ENCODE peak calls at places on chromosomes 13 and 19, in eight cellular contexts. One of them, this sample, is unnamed.

GRCh38 chr13:50909605-50910482 is at the start of gene RNASEH2B:
- DNase-seq in left ventricle myocardium inferior: peak
- DNase-seq in cardiac fibroblast: peak
- DNase-seq in type B pancreatic cell: peak
- DNase-seq in ascending aorta: no peak
- DNase-seq in glutamatergic neuron: peak
- DNase-seq in AG09309: no peak
- DNase-seq in Calu3: peak
- DNase-seq in this sample: no peak

GRCh38 chr19:48419158-48419920 is 25.9 kb downstream of the GRIN2D start:
- DNase-seq in left ventricle myocardium inferior: peak
- DNase-seq in cardiac fibroblast: peak
- DNase-seq in type B pancreatic cell: no peak
- DNase-seq in ascending aorta: no peak
- DNase-seq in glutamatergic neuron: peak
- DNase-seq in AG09309: no peak
- DNase-seq in Calu3: no peak
- DNase-seq in this sample: no peak

GRCh38 chr19:13794388-13794751 is 873 bp upstream of the ZSWIM4 start:
- DNase-seq in left ventricle myocardium inferior: peak
- DNase-seq in cardiac fibroblast: peak
- DNase-seq in type B pancreatic cell: no peak
- DNase-seq in ascending aorta: peak
- DNase-seq in glutamatergic neuron: no peak
- DNase-seq in AG09309: peak
- DNase-seq in Calu3: peak
- DNase-seq in this sample: peak

GRCh38 chr13:29239653-29240525 is 355.6 kb downstream of the SLC7A1 start:
- DNase-seq in left ventricle myocardium inferior: no peak
- DNase-seq in cardiac fibroblast: no peak
- DNase-seq in type B pancreatic cell: no peak
- DNase-seq in ascending aorta: no peak
- DNase-seq in glutamatergic neuron: no peak
- DNase-seq in AG09309: no peak
- DNase-seq in Calu3: no peak
- DNase-seq in this sample: no peak

GRCh38 chr19:373391-374182 is 29.0 kb upstream of the MIER2 start:
- DNase-seq in left ventricle myocardium inferior: no peak
- DNase-seq in cardiac fibroblast: no peak
- DNase-seq in type B pancreatic cell: peak
- DNase-seq in ascending aorta: no peak
- DNase-seq in glutamatergic neuron: no peak
- DNase-seq in AG09309: no peak
- DNase-seq in Calu3: peak
- DNase-seq in this sample: no peak

GRCh38 chr19:19064811-19065745 is 1.3 kb downstream of the SLC25A42 start:
- DNase-seq in left ventricle myocardium inferior: no peak
- DNase-seq in cardiac fibroblast: no peak
- DNase-seq in type B pancreatic cell: no peak
- DNase-seq in ascending aorta: no peak
- DNase-seq in glutamatergic neuron: peak
- DNase-seq in AG09309: no peak
- DNase-seq in Calu3: peak
- DNase-seq in this sample: no peak

GRCh38 chr19:33532859-33533455 is 11.4 kb upstream of the PEPD start:
- DNase-seq in left ventricle myocardium inferior: no peak
- DNase-seq in cardiac fibroblast: no peak
- DNase-seq in type B pancreatic cell: no peak
- DNase-seq in ascending aorta: no peak
- DNase-seq in glutamatergic neuron: peak
- DNase-seq in AG09309: no peak
- DNase-seq in Calu3: no peak
- DNase-seq in this sample: no peak

GRCh38 chr19:7865262-7865911 is 8.8 kb downstream of the PRR36 start:
- DNase-seq in left ventricle myocardium inferior: no peak
- DNase-seq in cardiac fibroblast: no peak
- DNase-seq in type B pancreatic cell: no peak
- DNase-seq in ascending aorta: no peak
- DNase-seq in glutamatergic neuron: no peak
- DNase-seq in AG09309: no peak
- DNase-seq in Calu3: no peak
- DNase-seq in this sample: no peak

GRCh38 chr19:17948474-17948966 is 15.7 kb downstream of the CCDC124 start:
- DNase-seq in left ventricle myocardium inferior: no peak
- DNase-seq in cardiac fibroblast: no peak
- DNase-seq in type B pancreatic cell: no peak
- DNase-seq in ascending aorta: no peak
- DNase-seq in glutamatergic neuron: peak
- DNase-seq in AG09309: no peak
- DNase-seq in Calu3: no peak
- DNase-seq in this sample: no peak

GRCh38 chr13:111006508-111007031 is 91.7 kb upstream of the ANKRD10 start:
- DNase-seq in left ventricle myocardium inferior: peak
- DNase-seq in cardiac fibroblast: peak
- DNase-seq in type B pancreatic cell: no peak
- DNase-seq in ascending aorta: peak
- DNase-seq in glutamatergic neuron: no peak
- DNase-seq in AG09309: peak
- DNase-seq in Calu3: no peak
- DNase-seq in this sample: peak

GRCh38 chr13:43935878-43936277 is 56.2 kb downstream of the LACC1 start:
- DNase-seq in left ventricle myocardium inferior: no peak
- DNase-seq in cardiac fibroblast: peak
- DNase-seq in type B pancreatic cell: no peak
- DNase-seq in ascending aorta: no peak
- DNase-seq in glutamatergic neuron: no peak
- DNase-seq in AG09309: no peak
- DNase-seq in Calu3: no peak
- DNase-seq in this sample: no peak

GRCh38 chr13:94599877-94600276 is 1.8 kb upstream of the GPR180 start:
- DNase-seq in left ventricle myocardium inferior: no peak
- DNase-seq in cardiac fibroblast: no peak
- DNase-seq in type B pancreatic cell: no peak
- DNase-seq in ascending aorta: no peak
- DNase-seq in glutamatergic neuron: no peak
- DNase-seq in AG09309: no peak
- DNase-seq in Calu3: no peak
- DNase-seq in this sample: no peak

GRCh38 chr13:48942131-48942530 is 33.6 kb upstream of the FNDC3A start:
- DNase-seq in left ventricle myocardium inferior: no peak
- DNase-seq in cardiac fibroblast: peak
- DNase-seq in type B pancreatic cell: no peak
- DNase-seq in ascending aorta: no peak
- DNase-seq in glutamatergic neuron: no peak
- DNase-seq in AG09309: peak
- DNase-seq in Calu3: no peak
- DNase-seq in this sample: no peak

GRCh38 chr13:23541221-23541620 is 29.0 kb upstream of the TNFRSF19 start:
- DNase-seq in left ventricle myocardium inferior: no peak
- DNase-seq in cardiac fibroblast: no peak
- DNase-seq in type B pancreatic cell: no peak
- DNase-seq in ascending aorta: no peak
- DNase-seq in glutamatergic neuron: no peak
- DNase-seq in AG09309: no peak
- DNase-seq in Calu3: no peak
- DNase-seq in this sample: no peak

GRCh38 chr13:96338030-96338429 is 248.1 kb downstream of the HS6ST3 start:
- DNase-seq in left ventricle myocardium inferior: no peak
- DNase-seq in cardiac fibroblast: no peak
- DNase-seq in type B pancreatic cell: no peak
- DNase-seq in ascending aorta: no peak
- DNase-seq in glutamatergic neuron: no peak
- DNase-seq in AG09309: no peak
- DNase-seq in Calu3: no peak
- DNase-seq in this sample: no peak
- TF ChIP-seq CTCF in left ventricle myocardium inferior: no peak
- TF ChIP-seq CTCF in cardiac fibroblast: no peak
- TF ChIP-seq CTCF in type B pancreatic cell: no peak
- TF ChIP-seq CTCF in ascending aorta: no peak
- TF ChIP-seq CTCF in glutamatergic neuron: no peak
- TF ChIP-seq CTCF in AG09309: no peak
- TF ChIP-seq CTCF in Calu3: no peak
- TF ChIP-seq CTCF in this sample: no peak

DNA sequence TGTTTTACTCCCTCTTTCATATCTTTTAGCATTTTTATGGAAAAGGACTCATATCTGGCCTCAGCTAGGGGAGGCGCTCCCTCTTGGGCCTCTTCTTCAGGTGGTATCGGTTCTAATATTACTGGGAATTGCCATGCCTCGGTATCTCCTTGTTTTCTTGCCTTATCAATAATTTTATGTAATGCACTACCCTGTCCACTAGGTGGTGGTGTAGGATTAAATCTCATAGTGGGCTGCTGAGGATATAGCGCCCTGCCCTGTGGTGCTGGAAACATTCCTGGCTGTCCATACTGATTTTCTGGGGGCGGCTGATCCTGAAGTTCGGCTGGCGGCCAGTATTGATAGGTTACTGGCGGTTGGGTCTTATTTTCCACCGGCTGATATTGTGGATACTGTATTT is 35.8 kb downstream of the ZNF420 start:
- DNase-seq in left ventricle myocardium inferior: no peak
- DNase-seq in cardiac fibroblast: no peak
- DNase-seq in type B pancreatic cell: no peak
- DNase-seq in ascending aorta: no peak
- DNase-seq in glutamatergic neuron: no peak
- DNase-seq in AG09309: no peak
- DNase-seq in Calu3: no peak
- DNase-seq in this sample: no peak
- TF ChIP-seq CTCF in left ventricle myocardium inferior: no peak
- TF ChIP-seq CTCF in cardiac fibroblast: peak
- TF ChIP-seq CTCF in type B pancreatic cell: peak
- TF ChIP-seq CTCF in ascending aorta: no peak
- TF ChIP-seq CTCF in glutamatergic neuron: peak
- TF ChIP-seq CTCF in AG09309: no peak
- TF ChIP-seq CTCF in Calu3: no peak
- TF ChIP-seq CTCF in this sample: no peak

DNA sequence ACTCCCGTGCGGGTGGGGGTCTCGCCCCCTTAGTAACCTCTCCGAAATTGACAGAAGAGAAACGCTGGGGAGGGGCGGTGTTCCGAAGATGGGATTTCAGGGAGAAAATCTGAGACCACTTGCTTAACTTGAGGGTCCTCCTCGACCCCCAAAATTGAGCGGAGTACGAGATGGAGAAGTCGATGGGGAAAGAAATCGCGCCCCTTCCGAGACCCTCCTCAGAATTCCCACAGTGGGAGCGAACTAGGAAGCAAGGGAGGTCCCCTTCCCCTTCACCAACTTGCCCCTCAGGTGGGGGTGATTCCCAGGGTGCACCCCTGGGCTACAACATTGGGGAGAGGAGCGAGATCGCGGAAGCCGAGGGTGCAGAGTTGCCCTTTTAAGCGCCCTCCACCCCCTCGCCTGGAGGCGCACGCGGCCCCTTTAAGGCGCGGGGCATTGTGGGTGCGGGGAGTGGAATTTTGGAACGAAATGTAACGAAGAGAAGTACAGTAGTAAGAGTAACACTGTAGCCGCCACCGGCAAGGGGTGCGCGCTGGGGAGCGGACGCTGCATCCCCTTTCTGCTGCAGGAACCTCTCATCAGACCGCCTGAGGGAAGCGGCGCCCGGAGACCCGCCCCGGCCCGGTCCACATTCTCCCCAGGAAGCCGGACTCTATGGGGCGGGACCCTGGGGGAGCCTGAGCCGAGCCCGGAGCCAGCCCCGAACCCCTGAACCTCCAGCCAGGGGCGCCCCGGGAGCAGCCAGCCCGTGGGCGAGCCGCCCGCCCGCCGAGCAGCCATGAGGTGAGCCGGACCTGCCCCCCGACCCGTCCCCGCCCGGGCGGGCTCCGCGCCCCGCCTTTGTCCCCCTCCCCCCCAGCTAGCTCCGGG is at the start of gene VASP:
- DNase-seq in left ventricle myocardium inferior: peak
- DNase-seq in cardiac fibroblast: peak
- DNase-seq in type B pancreatic cell: peak
- DNase-seq in ascending aorta: peak
- DNase-seq in glutamatergic neuron: peak
- DNase-seq in AG09309: no peak
- DNase-seq in Calu3: peak
- DNase-seq in this sample: no peak
- TF ChIP-seq CTCF in left ventricle myocardium inferior: no peak
- TF ChIP-seq CTCF in cardiac fibroblast: no peak
- TF ChIP-seq CTCF in type B pancreatic cell: no peak
- TF ChIP-seq CTCF in ascending aorta: no peak
- TF ChIP-seq CTCF in glutamatergic neuron: no peak
- TF ChIP-seq CTCF in AG09309: no peak
- TF ChIP-seq CTCF in Calu3: no peak
- TF ChIP-seq CTCF in this sample: no peak

GRCh38 chr19:46617566-46618079 is 7.3 kb downstream of the PTGIR start:
- DNase-seq in left ventricle myocardium inferior: no peak
- DNase-seq in cardiac fibroblast: no peak
- DNase-seq in type B pancreatic cell: no peak
- DNase-seq in ascending aorta: no peak
- DNase-seq in glutamatergic neuron: no peak
- DNase-seq in AG09309: no peak
- DNase-seq in Calu3: no peak
- DNase-seq in this sample: no peak

GRCh38 chr19:46618670-46619231 is 6.1 kb downstream of the PTGIR start:
- DNase-seq in left ventricle myocardium inferior: no peak
- DNase-seq in cardiac fibroblast: peak
- DNase-seq in type B pancreatic cell: no peak
- DNase-seq in ascending aorta: no peak
- DNase-seq in glutamatergic neuron: no peak
- DNase-seq in AG09309: no peak
- DNase-seq in Calu3: no peak
- DNase-seq in this sample: no peak

GRCh38 chr19:46615966-46616365 is 8.9 kb downstream of the PTGIR start:
- DNase-seq in left ventricle myocardium inferior: peak
- DNase-seq in cardiac fibroblast: no peak
- DNase-seq in type B pancreatic cell: no peak
- DNase-seq in ascending aorta: no peak
- DNase-seq in glutamatergic neuron: no peak
- DNase-seq in AG09309: no peak
- DNase-seq in Calu3: no peak
- DNase-seq in this sample: no peak

GRCh38 chr19:46614114-46614701 is 10.7 kb downstream of the PTGIR start:
- DNase-seq in left ventricle myocardium inferior: peak
- DNase-seq in cardiac fibroblast: peak
- DNase-seq in type B pancreatic cell: peak
- DNase-seq in ascending aorta: no peak
- DNase-seq in glutamatergic neuron: peak
- DNase-seq in AG09309: no peak
- DNase-seq in Calu3: peak
- DNase-seq in this sample: peak

DNA sequence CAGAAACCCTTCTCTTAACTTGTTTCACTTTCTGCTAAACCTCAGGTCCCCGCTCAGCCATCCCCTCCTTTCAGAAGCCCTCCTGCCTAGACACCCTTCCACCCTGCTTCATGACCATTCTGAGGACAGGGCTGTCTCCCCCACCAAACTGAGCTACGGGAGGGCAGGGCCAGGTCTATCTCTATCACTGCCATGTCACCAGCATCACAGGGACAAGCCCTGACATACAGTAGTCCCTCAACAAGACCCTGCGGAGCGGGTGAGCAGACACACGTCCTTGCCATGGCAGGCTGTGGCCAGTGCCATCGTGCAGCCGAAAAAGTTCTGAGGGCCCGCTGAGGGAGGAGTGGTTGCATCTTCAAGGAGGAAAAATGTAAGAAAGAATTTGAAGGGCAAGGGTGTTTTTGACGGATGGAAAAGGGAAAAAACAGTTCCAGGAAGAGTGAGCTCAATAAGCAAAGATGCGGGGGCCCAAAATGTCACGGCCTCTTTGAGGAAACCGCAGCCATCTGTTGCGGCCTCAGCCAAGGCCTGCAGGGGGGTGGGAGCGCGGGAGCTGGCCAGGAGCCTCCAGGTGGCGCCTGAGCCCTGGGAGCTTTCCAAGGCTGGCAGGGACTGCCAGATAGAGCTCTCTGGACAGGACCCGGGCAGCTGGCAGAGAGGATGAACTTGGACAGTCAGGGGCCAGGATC is 8.1 kb downstream of the PTGIR start:
- DNase-seq in left ventricle myocardium inferior: peak
- DNase-seq in cardiac fibroblast: peak
- DNase-seq in type B pancreatic cell: no peak
- DNase-seq in ascending aorta: no peak
- DNase-seq in glutamatergic neuron: peak
- DNase-seq in AG09309: no peak
- DNase-seq in Calu3: peak
- DNase-seq in this sample: no peak
- TF ChIP-seq CTCF in left ventricle myocardium inferior: peak
- TF ChIP-seq CTCF in cardiac fibroblast: peak
- TF ChIP-seq CTCF in type B pancreatic cell: peak
- TF ChIP-seq CTCF in ascending aorta: no peak
- TF ChIP-seq CTCF in glutamatergic neuron: no peak
- TF ChIP-seq CTCF in AG09309: peak
- TF ChIP-seq CTCF in Calu3: peak
- TF ChIP-seq CTCF in this sample: peak

This sample was measured in AG09319.